ENCODE peak calls at places on chromosomes 5 and 9, in seven cellular contexts. One of them, this sample, is unnamed.

GRCh38 chr9:83445703-83446102 is 92.5 kb downstream of the FRMD3 start:
- DNase-seq in HT1080: no peak
- DNase-seq in stimulated activated CD4-positive, alpha-beta T cell treated with anti-CD3 and anti-CD28 coated beads, Interleukin-1b, Interleukin-23, amount 100 ng/mL, for 24 hours: no peak
- DNase-seq in H4: no peak
- DNase-seq in MM.1S: no peak
- DNase-seq in CD4-positive, alpha-beta T cell: no peak
- DNase-seq in AG04449: no peak
- DNase-seq in this sample: no peak

GRCh38 chr9:135147938-135148337 is 60.5 kb downstream of the OLFM1 start:
- DNase-seq in AG04449: no peak
- DNase-seq in stimulated activated CD4-positive, alpha-beta T cell treated with anti-CD3 and anti-CD28 coated beads, Interleukin-1b, Interleukin-23, amount 100 ng/mL, for 24 hours: no peak
- DNase-seq in MM.1S: no peak
- DNase-seq in HT1080: no peak
- DNase-seq in H4: no peak
- DNase-seq in CD4-positive, alpha-beta T cell: no peak
- DNase-seq in this sample: no peak

GRCh38 chr5:135053278-135053677 is 19.2 kb upstream of the PITX1 start:
- DNase-seq in HT1080: no peak
- DNase-seq in AG04449: no peak
- DNase-seq in H4: no peak
- DNase-seq in MM.1S: peak
- DNase-seq in stimulated activated CD4-positive, alpha-beta T cell treated with anti-CD3 and anti-CD28 coated beads, Interleukin-1b, Interleukin-23, amount 100 ng/mL, for 24 hours: no peak
- DNase-seq in CD4-positive, alpha-beta T cell: no peak
- DNase-seq in this sample: no peak

GRCh38 chr5:65394078-65394477 is 87.6 kb downstream of the ADAMTS6 start:
- DNase-seq in CD4-positive, alpha-beta T cell: no peak
- DNase-seq in HT1080: peak
- DNase-seq in MM.1S: no peak
- DNase-seq in H4: peak
- DNase-seq in AG04449: peak
- DNase-seq in stimulated activated CD4-positive, alpha-beta T cell treated with anti-CD3 and anti-CD28 coated beads, Interleukin-1b, Interleukin-23, amount 100 ng/mL, for 24 hours: no peak
- DNase-seq in this sample: no peak

GRCh38 chr5:178625679-178626483 is 969 bp downstream of the CLK4 start:
- DNase-seq in stimulated activated CD4-positive, alpha-beta T cell treated with anti-CD3 and anti-CD28 coated beads, Interleukin-1b, Interleukin-23, amount 100 ng/mL, for 24 hours: no peak
- DNase-seq in H4: no peak
- DNase-seq in MM.1S: peak
- DNase-seq in HT1080: no peak
- DNase-seq in AG04449: no peak
- DNase-seq in CD4-positive, alpha-beta T cell: no peak
- DNase-seq in this sample: no peak

GRCh38 chr9:115469826-115470225 is 351.9 kb upstream of the TNC start:
- DNase-seq in H4: no peak
- DNase-seq in CD4-positive, alpha-beta T cell: no peak
- DNase-seq in MM.1S: no peak
- DNase-seq in HT1080: no peak
- DNase-seq in stimulated activated CD4-positive, alpha-beta T cell treated with anti-CD3 and anti-CD28 coated beads, Interleukin-1b, Interleukin-23, amount 100 ng/mL, for 24 hours: no peak
- DNase-seq in AG04449: no peak
- DNase-seq in this sample: no peak

GRCh38 chr9:32344551-32345182 is 39.8 kb upstream of the ACO1 start:
- DNase-seq in H4: peak
- DNase-seq in MM.1S: peak
- DNase-seq in stimulated activated CD4-positive, alpha-beta T cell treated with anti-CD3 and anti-CD28 coated beads, Interleukin-1b, Interleukin-23, amount 100 ng/mL, for 24 hours: no peak
- DNase-seq in AG04449: no peak
- DNase-seq in CD4-positive, alpha-beta T cell: no peak
- DNase-seq in HT1080: peak
- DNase-seq in this sample: no peak

GRCh38 chr9:118992813-118993747 is 376.2 kb downstream of the BRINP1 start:
- DNase-seq in H4: no peak
- DNase-seq in stimulated activated CD4-positive, alpha-beta T cell treated with anti-CD3 and anti-CD28 coated beads, Interleukin-1b, Interleukin-23, amount 100 ng/mL, for 24 hours: no peak
- DNase-seq in AG04449: no peak
- DNase-seq in MM.1S: no peak
- DNase-seq in HT1080: no peak
- DNase-seq in CD4-positive, alpha-beta T cell: no peak
- DNase-seq in this sample: no peak

GRCh38 chr5:169875091-169875727 is 105.1 kb downstream of the INSYN2B start:
- DNase-seq in stimulated activated CD4-positive, alpha-beta T cell treated with anti-CD3 and anti-CD28 coated beads, Interleukin-1b, Interleukin-23, amount 100 ng/mL, for 24 hours: no peak
- DNase-seq in HT1080: no peak
- DNase-seq in AG04449: no peak
- DNase-seq in H4: no peak
- DNase-seq in CD4-positive, alpha-beta T cell: no peak
- DNase-seq in MM.1S: no peak
- DNase-seq in this sample: no peak

GRCh38 chr5:153467546-153467945 is 22.9 kb upstream of the GRIA1 start:
- DNase-seq in MM.1S: no peak
- DNase-seq in CD4-positive, alpha-beta T cell: no peak
- DNase-seq in HT1080: no peak
- DNase-seq in stimulated activated CD4-positive, alpha-beta T cell treated with anti-CD3 and anti-CD28 coated beads, Interleukin-1b, Interleukin-23, amount 100 ng/mL, for 24 hours: no peak
- DNase-seq in AG04449: no peak
- DNase-seq in H4: no peak
- DNase-seq in this sample: no peak

GRCh38 chr5:33422191-33422590 is 18.6 kb upstream of the TARS1 start:
- DNase-seq in MM.1S: no peak
- DNase-seq in stimulated activated CD4-positive, alpha-beta T cell treated with anti-CD3 and anti-CD28 coated beads, Interleukin-1b, Interleukin-23, amount 100 ng/mL, for 24 hours: no peak
- DNase-seq in AG04449: no peak
- DNase-seq in CD4-positive, alpha-beta T cell: no peak
- DNase-seq in H4: no peak
- DNase-seq in HT1080: no peak
- DNase-seq in this sample: no peak

GRCh38 chr9:93822229-93822628 is 132.9 kb downstream of the BARX1 start:
- DNase-seq in stimulated activated CD4-positive, alpha-beta T cell treated with anti-CD3 and anti-CD28 coated beads, Interleukin-1b, Interleukin-23, amount 100 ng/mL, for 24 hours: no peak
- DNase-seq in MM.1S: no peak
- DNase-seq in CD4-positive, alpha-beta T cell: no peak
- DNase-seq in H4: no peak
- DNase-seq in HT1080: no peak
- DNase-seq in AG04449: no peak
- DNase-seq in this sample: no peak

GRCh38 chr5:175659546-175660248 is 1.8 kb downstream of the HRH2 start:
- DNase-seq in HT1080: no peak
- DNase-seq in CD4-positive, alpha-beta T cell: no peak
- DNase-seq in MM.1S: no peak
- DNase-seq in AG04449: no peak
- DNase-seq in stimulated activated CD4-positive, alpha-beta T cell treated with anti-CD3 and anti-CD28 coated beads, Interleukin-1b, Interleukin-23, amount 100 ng/mL, for 24 hours: no peak
- DNase-seq in H4: no peak
- DNase-seq in this sample: no peak

GRCh38 chr5:149282966-149283332 is 11.3 kb downstream of the AFAP1L1 start:
- DNase-seq in CD4-positive, alpha-beta T cell: no peak
- DNase-seq in stimulated activated CD4-positive, alpha-beta T cell treated with anti-CD3 and anti-CD28 coated beads, Interleukin-1b, Interleukin-23, amount 100 ng/mL, for 24 hours: no peak
- DNase-seq in HT1080: no peak
- DNase-seq in MM.1S: no peak
- DNase-seq in AG04449: no peak
- DNase-seq in H4: no peak
- DNase-seq in this sample: no peak